ENCODE peak calls at places on chromosome 6, in nine cellular contexts. T, X, V, Z, C, F, W, J and P are unnamed samples.
A peak's percentile ranks its signal among the peaks of the same experiment; 100 is the strongest.

GRCh38 chr6:82492134-82492533 is 128.5 kb downstream of the TPBG start:
- DNase-seq in W (no peak), X (no peak), F (no peak), J (no peak), Z (no peak), V (no peak), T (no peak), C (no peak), P (no peak)

GRCh38 chr6:112443666-112444065 is 96.5 kb downstream of the RFPL4B start:
- DNase-seq in V (peak; percentile 76), F (no peak), T (peak; percentile 72), Z (no peak), C (no peak), X (peak; percentile 44), W (peak; percentile 73), J (peak; percentile 24), P (peak; percentile 49)

GRCh38 chr6:143128346-143129015 is 67.8 kb downstream of the AIG1 start:
- DNase-seq in V (no peak), Z (no peak), X (no peak), W (no peak), F (no peak), T (no peak), J (no peak), C (no peak), P (no peak)

GRCh38 chr6:44594471-44594870 is 207.0 kb downstream of the CDC5L start:
- DNase-seq in J (no peak), W (no peak), T (no peak), C (no peak), V (no peak), Z (no peak), F (no peak), X (no peak), P (no peak)

GRCh38 chr6:81475646-81476045 is 276.8 kb downstream of the TENT5A start:
- DNase-seq in T (peak; percentile 24), X (peak; percentile 22), C (no peak), V (no peak), W (no peak), F (no peak), Z (no peak), J (no peak), P (no peak)

GRCh38 chr6:28134716-28135115 is 7.0 kb upstream of the ZKSCAN8 start:
- DNase-seq in C (no peak), Z (no peak), V (no peak), J (no peak), W (no peak), F (no peak), X (no peak), T (no peak), P (no peak)

GRCh38 chr6:128655978-128656498 is 135.6 kb upstream of the PTPRK start:
- DNase-seq in V (no peak), W (no peak), X (peak; percentile 91), T (peak; percentile 55), C (no peak), Z (no peak), J (no peak), F (no peak), P (peak; percentile 82)

GRCh38 chr6:54981647-54982046 is 135.1 kb downstream of the FAM83B start:
- DNase-seq in C (no peak), W (no peak), X (peak; percentile 50), J (no peak), V (no peak), Z (no peak), F (no peak), T (no peak), P (peak; percentile 66)

GRCh38 chr6:26554669-26555504 is 16.7 kb downstream of the HMGN4 start:
- DNase-seq in C (peak; percentile 48), X (peak; percentile 80), V (peak; percentile 34), W (peak; percentile 50), Z (no peak), F (peak; percentile 67), J (no peak), T (no peak), P (no peak)

GRCh38 chr6:72946766-72947165 is 278.5 kb downstream of the KHDC1L start:
- DNase-seq in W (no peak), J (no peak), V (no peak), C (no peak), F (no peak), T (no peak), X (peak; percentile 25), Z (no peak), P (no peak)